ENCODE peak calls at places on chromosomes 7 and 10, in nine cellular contexts. X is stimulated activated CD4-positive, alpha-beta T cell treated with anti-CD3 and anti-CD28 coated beads, TNF-alpha, amount 100 ng/mL, for 24 hours; D is mesendoderm; J is fibroblast of the aortic adventitia; U is mammary epithelial cell; H is NCI-H1092 treated with DMSO at 0.1 percent for 48 hours; T is NCI-H1694 treated with DMSO at 0.1 percent for 48 hours; N is hepatocyte; M is heart right ventricle. P is an unnamed sample.

GRCh38 chr7:27159278-27160146 is 3.0 kb upstream of the HOXA7 start:
- DNase-seq in X (no peak), D (no peak), J (no peak), U (peak), H (no peak), T (no peak), N (no peak), M (no peak), P (no peak)

GRCh38 chr10:123203393-123204126 is 49.4 kb downstream of the BUB3 start:
- DNase-seq in X (no peak), D (no peak), J (no peak), U (no peak), H (peak), T (no peak), N (peak), M (no peak), P (no peak)

GRCh38 chr7:135666836-135667235 is 4.5 kb downstream of the STMP1 start:
- DNase-seq in X (no peak), D (no peak), J (no peak), U (no peak), H (no peak), T (no peak), N (no peak), M (no peak), P (no peak)

GRCh38 chr7:92179393-92179924 is 517 bp upstream of the LRRD1 start:
- DNase-seq in X (no peak), D (peak), J (no peak), U (no peak), H (no peak), T (no peak), N (no peak), M (peak), P (no peak)

GRCh38 chr10:1180836-1181235 is 124.7 kb downstream of the WDR37 start:
- DNase-seq in X (no peak), D (peak), J (no peak), U (no peak), H (no peak), T (no peak), N (no peak), M (no peak), P (no peak)

GRCh38 chr10:26887611-26888215 is 27.0 kb upstream of the ABI1 start:
- DNase-seq in X (no peak), D (no peak), J (peak), U (peak), H (no peak), T (no peak), N (no peak), M (no peak), P (no peak)

GRCh38 chr7:135970682-135971365 is 6.3 kb downstream of the MTPN start:
- DNase-seq in X (no peak), D (no peak), J (no peak), U (no peak), H (no peak), T (no peak), N (no peak), M (no peak), P (no peak)

GRCh38 chr7:13067036-13067435 is 379.6 kb downstream of the ARL4A start:
- DNase-seq in X (no peak), D (peak), J (no peak), U (no peak), H (peak), T (no peak), N (peak), M (no peak), P (no peak)

GRCh38 chr7:43701502-43701859 is 27.8 kb downstream of the COA1 start:
- DNase-seq in X (no peak), D (no peak), J (no peak), U (no peak), H (no peak), T (no peak), N (no peak), M (no peak), P (no peak)

GRCh38 chr10:126090911-126091728 is 194.8 kb downstream of the FANK1 start:
- DNase-seq in X (no peak), D (no peak), J (peak), U (peak), H (no peak), T (no peak), N (no peak), M (no peak), P (no peak)

GRCh38 chr7:6422926-6423632 is 24.7 kb downstream of the DAGLB start:
- DNase-seq in X (no peak), D (no peak), J (no peak), U (no peak), H (no peak), T (no peak), N (no peak), M (no peak), P (no peak)

GRCh38 chr10:89946106-89946505 is 244.7 kb downstream of the KIF20B start:
- DNase-seq in X (no peak), D (no peak), J (peak), U (no peak), H (no peak), T (no peak), N (no peak), M (no peak), P (no peak)

GRCh38 chr7:158988302-158988862 is 132.0 kb downstream of the DYNC2I1 start:
- DNase-seq in X (no peak), D (no peak), J (no peak), U (no peak), H (no peak), T (no peak), N (no peak), M (no peak), P (no peak)

GRCh38 chr7:26372211-26372610 is 80.5 kb downstream of the SNX10 start:
- DNase-seq in X (no peak), D (no peak), J (no peak), U (no peak), H (peak), T (no peak), N (no peak), M (no peak), P (no peak)

GRCh38 chr10:97334370-97335175 is at the start of gene FRAT2:
- DNase-seq in X (peak), D (peak), J (peak), U (peak), H (peak), T (peak), N (peak), M (peak), P (peak)

GRCh38 chr10:70656489-70656888 is 15.8 kb upstream of the ADAMTS14 start:
- DNase-seq in X (peak), D (peak), J (peak), U (peak), H (no peak), T (no peak), N (peak), M (no peak), P (no peak)

GRCh38 chr7:94324380-94325120 is 70.1 kb upstream of the COL1A2 start:
- DNase-seq in X (no peak), D (no peak), J (peak), U (no peak), H (no peak), T (no peak), N (peak), M (no peak), P (no peak)

GRCh38 chr7:40579401-40579800 is 444.6 kb downstream of the SUGCT start:
- DNase-seq in X (no peak), D (no peak), J (no peak), U (peak), H (no peak), T (no peak), N (no peak), M (no peak), P (no peak)

GRCh38 chr7:12623885-12624498 is 53.5 kb downstream of the SCIN start:
- DNase-seq in X (no peak), D (peak), J (peak), U (peak), H (peak), T (peak), N (peak), M (no peak), P (peak)

GRCh38 chr10:124611738-124612137 is 132.4 kb downstream of the FAM53B start:
- DNase-seq in X (no peak), D (no peak), J (no peak), U (no peak), H (no peak), T (no peak), N (no peak), M (no peak), P (no peak)

GRCh38 chr10:117900280-117900679 is 146.5 kb downstream of the RAB11FIP2 start:
- DNase-seq in X (no peak), D (no peak), J (no peak), U (no peak), H (no peak), T (no peak), N (no peak), M (no peak), P (no peak)

GRCh38 chr7:52944916-52945315 is 90.5 kb upstream of the POM121L12 start:
- DNase-seq in X (no peak), D (no peak), J (no peak), U (no peak), H (no peak), T (no peak), N (no peak), M (no peak), P (no peak)

GRCh38 chr7:105538349-105538748 is 6.3 kb downstream of the RINT1 start:
- DNase-seq in X (no peak), D (no peak), J (no peak), U (no peak), H (no peak), T (no peak), N (no peak), M (no peak), P (no peak)

P was measured in NCI-H1105 treated with DMSO at 0.1 percent for 48 hours.